ENCODE peak calls at places on chromosomes 3 and 15, in five cellular contexts. B, K, I, G and N are unnamed samples.

GRCh38 chr15:71575474-71576045 is 234.8 kb upstream of the NR2E3 start:
- DNase-seq in K (no peak), G (no peak), B (no peak), I (no peak), N (no peak)

GRCh38 chr3:151456065-151456464 is 4.8 kb downstream of the IGSF10 start:
- DNase-seq in K (no peak), B (no peak), G (no peak), I (no peak), N (no peak)

GRCh38 chr3:136994772-136995516 is 37.2 kb downstream of the IL20RB start:
- DNase-seq in K (peak), B (no peak), I (peak), G (no peak), N (peak)

GRCh38 chr15:57861805-57862586 is 155.5 kb downstream of the POLR2M start:
- DNase-seq in K (no peak), G (no peak), B (no peak), I (peak), N (peak)

GRCh38 chr3:65827076-65827475 is 211.6 kb downstream of the MAGI1 start:
- DNase-seq in G (no peak), B (no peak), K (no peak), I (no peak), N (no peak)

GRCh38 chr3:189927975-189928895 is 192.5 kb downstream of the P3H2 start:
- DNase-seq in B (no peak), K (no peak), I (no peak), G (no peak), N (no peak)

GRCh38 chr3:99242271-99242670 is 340.8 kb upstream of the DCBLD2 start:
- DNase-seq in G (no peak), B (no peak), I (no peak), K (no peak), N (no peak)

GRCh38 chr3:153927107-153927506 is 194.1 kb upstream of the ARHGEF26 start:
- DNase-seq in I (peak), B (no peak), K (no peak), G (no peak), N (peak)

GRCh38 chr15:22786868-22787698 is 639 bp downstream of the NIPA1 start:
- DNase-seq in K (no peak), G (peak), I (peak), B (peak), N (no peak)

GRCh38 chr15:45641374-45641778 is 6.5 kb downstream of the SQOR start:
- DNase-seq in K (no peak), G (no peak), I (peak), B (no peak), N (peak)